ENCODE peak calls at places on chromosomes 6 and 20, in ten cellular contexts. W is ovary; C is thyroid gland; T is CD8-positive, alpha-beta T cell; Y is AG04450; L is upper lobe of right lung; J is colonic mucosa; F is ascending aorta; K is esophagus squamous epithelium; I is mammary epithelial cell. G is an unnamed sample.

GRCh38 chr6:41687501-41688175 is 47.8 kb downstream of the TFEB start:
- DNase-seq in W (peak; percentile 9), C (no peak), T (no peak), Y (no peak), L (no peak), J (peak; percentile 82), F (no peak), K (no peak), I (no peak), G (no peak)

GRCh38 chr6:54074591-54075195 is 36.5 kb upstream of the MLIP start:
- DNase-seq in W (no peak), C (no peak), T (no peak), Y (no peak), L (no peak), J (no peak), F (no peak), K (no peak), I (no peak), G (no peak)

GRCh38 chr6:47034421-47034820 is 7.7 kb downstream of the ADGRF1 start:
- DNase-seq in W (no peak), C (peak; percentile 50), T (no peak), Y (no peak), L (no peak), J (no peak), F (no peak), K (no peak), I (peak; percentile 33), G (no peak)

GRCh38 chr20:46438156-46438750 is 31.8 kb upstream of the ELMO2 start:
- DNase-seq in W (no peak), C (peak; percentile 6), T (no peak), Y (no peak), L (no peak), J (no peak), F (no peak), K (no peak), I (peak; percentile 31), G (no peak)

GRCh38 chr6:108736832-108737231 is 111.4 kb upstream of the ARMC2 start:
- DNase-seq in W (no peak), C (no peak), T (no peak), Y (peak; percentile 50), L (no peak), J (no peak), F (peak; percentile 90), K (no peak), I (peak; percentile 85), G (no peak)

GRCh38 chr6:45569210-45569945 is 191.6 kb upstream of the SUPT3H start:
- DNase-seq in W (no peak), C (peak; percentile 94), T (no peak), Y (no peak), L (peak; percentile 85), J (no peak), F (no peak), K (no peak), I (peak; percentile 60), G (no peak)

GRCh38 chr20:33441142-33441955 is 2.2 kb downstream of the SNTA1 start:
- DNase-seq in W (no peak), C (peak; percentile 55), T (no peak), Y (no peak), L (no peak), J (no peak), F (no peak), K (no peak), I (no peak), G (no peak)

GRCh38 chr20:10297684-10298240 is 79.1 kb downstream of the SNAP25 start:
- DNase-seq in W (no peak), C (peak; percentile 14), T (no peak), Y (no peak), L (no peak), J (no peak), F (no peak), K (no peak), I (no peak), G (no peak)

GRCh38 chr6:62640749-62641148 is 354.7 kb upstream of the KHDRBS2 start:
- DNase-seq in W (no peak), C (no peak), T (no peak), Y (no peak), L (no peak), J (no peak), F (no peak), K (no peak), I (no peak), G (no peak)

GRCh38 chr6:163284151-163284550 is 130.4 kb upstream of the QKI start:
- DNase-seq in W (no peak), C (no peak), T (no peak), Y (no peak), L (no peak), J (no peak), F (no peak), K (no peak), I (no peak), G (no peak)

GRCh38 chr6:30329331-30329730 is 2.6 kb downstream of the TRIM39 start:
- DNase-seq in W (no peak), C (no peak), T (no peak), Y (no peak), L (peak; percentile 74), J (no peak), F (no peak), K (no peak), I (no peak), G (no peak)

GRCh38 chr6:153130515-153131036 is 506 bp downstream of the RGS17 start:
- DNase-seq in W (no peak), C (peak; percentile 21), T (no peak), Y (no peak), L (peak; percentile 49), J (no peak), F (no peak), K (no peak), I (peak; percentile 35), G (no peak)

GRCh38 chr20:59144831-59145196 is 18.8 kb upstream of the ZNF831 start:
- DNase-seq in W (no peak), C (no peak), T (no peak), Y (no peak), L (no peak), J (no peak), F (no peak), K (no peak), I (no peak), G (no peak)

GRCh38 chr6:168719901-168720300 is 278.9 kb downstream of the SMOC2 start:
- DNase-seq in W (no peak), C (no peak), T (no peak), Y (no peak), L (no peak), J (no peak), F (no peak), K (no peak), I (no peak), G (no peak)

GRCh38 chr6:168715643-168716481 is 274.9 kb downstream of the SMOC2 start:
- DNase-seq in W (no peak), C (no peak), T (no peak), Y (no peak), L (no peak), J (no peak), F (no peak), K (no peak), I (no peak), G (no peak)

GRCh38 chr6:168718821-168719475 is 278.0 kb downstream of the SMOC2 start:
- DNase-seq in W (no peak), C (no peak), T (no peak), Y (no peak), L (no peak), J (no peak), F (no peak), K (no peak), I (no peak), G (no peak)

GRCh38 chr6:168716581-168716980 is 275.6 kb downstream of the SMOC2 start:
- DNase-seq in W (no peak), C (no peak), T (no peak), Y (no peak), L (no peak), J (no peak), F (no peak), K (no peak), I (no peak), G (no peak)

DNA sequence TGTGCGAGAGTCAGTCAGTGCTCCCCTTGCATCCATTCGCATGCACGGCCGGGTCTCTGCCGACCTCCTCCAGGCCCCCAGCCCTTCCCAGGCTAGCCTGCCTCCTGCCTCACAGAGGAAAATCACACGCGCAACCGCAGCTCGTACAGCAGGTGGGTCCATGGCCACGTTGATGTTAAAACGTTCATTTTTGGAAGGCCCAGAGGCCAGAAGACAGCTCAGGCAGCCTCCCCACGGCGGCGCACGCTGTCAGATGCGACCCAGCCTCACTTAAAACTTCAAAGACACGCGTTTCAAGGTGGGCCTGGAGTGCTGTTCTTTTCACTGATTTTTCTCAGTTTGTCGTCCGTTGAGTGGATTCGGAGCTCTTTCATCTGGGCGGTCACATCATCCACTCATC is 276.5 kb downstream of the SMOC2 start:
- DNase-seq in W (no peak), C (no peak), T (no peak), Y (no peak), L (no peak), J (no peak), F (no peak), K (no peak), I (no peak), G (no peak)
- H3K9me3 ChIP-seq in W (no peaks in the 10 kb centered on the region), C (no peaks in the 10 kb centered on the region), T (no peaks in the 10 kb centered on the region), Y (peaks cover 61% of the 10 kb centered on the region), L (no peaks in the 10 kb centered on the region), J (no peaks in the 10 kb centered on the region), F (no peaks in the 10 kb centered on the region), K (no peaks in the 10 kb centered on the region), I (peaks cover 35% of the 10 kb centered on the region), G (no peaks in the 10 kb centered on the region)

DNA sequence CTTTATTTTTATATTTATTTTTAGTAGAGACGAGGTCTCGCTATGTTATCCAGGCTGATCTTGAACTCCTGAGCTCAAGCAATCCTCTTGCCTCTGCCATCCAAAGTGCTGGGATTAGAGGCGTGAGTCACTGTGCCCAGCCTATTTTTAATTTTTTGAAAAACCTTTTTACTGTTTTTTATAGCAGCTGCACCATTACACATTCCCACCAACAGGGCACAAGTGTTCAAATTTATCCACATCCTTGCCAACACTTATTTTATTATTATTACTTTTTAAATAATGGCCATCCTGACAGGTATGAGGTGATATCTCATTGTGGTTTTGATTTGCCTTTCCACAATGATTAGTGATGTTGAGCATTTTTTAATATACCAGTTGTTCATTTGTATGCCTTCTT is 42.5 kb downstream of the PACSIN1 start:
- DNase-seq in W (no peak), C (no peak), T (no peak), Y (no peak), L (no peak), J (no peak), F (no peak), K (no peak), I (no peak), G (no peak)
- TF ChIP-seq CTCF in W (no peak), C (no peak), T (no peak), Y (peak; percentile 27), L (no peak), J (no peak), F (peak; percentile 10), K (no peak), I (no peak), G (no peak)

GRCh38 chr20:21515300-21516179 is 1.7 kb upstream of the NKX2-2 start:
- DNase-seq in W (no peak), C (no peak), T (no peak), Y (no peak), L (no peak), J (no peak), F (no peak), K (no peak), I (no peak), G (no peak)
- H3K27ac ChIP-seq in W (no peak overlapping the region), C (no peak overlapping the region), T (no peak overlapping the region), Y (no peak overlapping the region), L (no peak overlapping the region), J (no peak overlapping the region), F (no peak overlapping the region), K (no peak overlapping the region), I (no peak overlapping the region), G (no peak overlapping the region)

DNA sequence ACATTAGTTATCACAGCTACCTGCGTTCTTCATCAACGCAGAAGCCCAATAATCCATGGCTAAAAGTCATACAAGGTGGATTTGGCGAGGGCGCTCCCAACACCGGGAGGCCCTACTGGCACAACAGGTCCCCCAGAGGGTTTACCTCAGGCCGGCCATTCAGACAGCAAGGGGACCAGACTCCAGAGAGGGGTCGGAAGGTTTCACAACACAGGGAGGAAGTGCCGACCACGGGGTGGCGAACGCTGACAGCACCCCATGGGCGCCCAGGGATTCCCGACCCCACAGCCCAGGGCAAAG is 1515.9 kb upstream of the DEFB115 start:
- DNase-seq in W (no peak), C (no peak), T (no peak), Y (no peak), L (no peak), J (no peak), F (no peak), K (no peak), I (no peak), G (no peak)
- H3K9me3 ChIP-seq in W (no peaks in the 10 kb centered on the region), C (no peaks in the 10 kb centered on the region), T (no peaks in the 10 kb centered on the region), Y (peaks cover 53% of the 10 kb centered on the region), L (peaks cover 12% of the 10 kb centered on the region), J (no peaks in the 10 kb centered on the region), F (peaks cover 12% of the 10 kb centered on the region), K (peaks cover 17% of the 10 kb centered on the region), I (peaks cover 40% of the 10 kb centered on the region), G (peaks cover 8% of the 10 kb centered on the region)

G was measured in CD4-positive, alpha-beta T cell.